ENCODE peak calls at places on chromosomes 4 and X, in eight cellular contexts. F, J, C, H, X, I, A and V are unnamed samples.

GRCh38 chr4:74618659-74619058 is 173.7 kb downstream of the AREG start:
- DNase-seq in C (peak), J (peak), F (no peak), I (no peak), H (no peak), X (no peak), A (no peak), V (peak)

GRCh38 chr4:87839309-87839946 is 6.7 kb downstream of the MEPE start:
- DNase-seq in J (peak), C (peak), X (peak), H (peak), F (no peak), I (peak), A (peak), V (peak)

GRCh38 chrX:130083656-130084382 is 26.5 kb downstream of the ELF4 start:
- DNase-seq in C (no peak), J (no peak), X (no peak), H (no peak), F (no peak), A (no peak), I (no peak), V (no peak)

GRCh38 chr4:83780334-83780733 is 244.4 kb downstream of the GPAT3 start:
- DNase-seq in A (no peak), I (no peak), C (no peak), X (no peak), F (no peak), J (no peak), H (no peak), V (no peak)

GRCh38 chr4:185435466-185435865 is 9.7 kb upstream of the UFSP2 start:
- DNase-seq in C (no peak), H (no peak), I (no peak), X (no peak), J (no peak), A (no peak), F (no peak), V (no peak)

GRCh38 chr4:125101706-125102105 is 213.0 kb upstream of the FAT4 start:
- DNase-seq in F (no peak), I (no peak), X (no peak), A (no peak), J (no peak), C (no peak), H (peak), V (peak)

GRCh38 chrX:143781103-143781502 is 60.6 kb upstream of the SPANXN2 start:
- DNase-seq in A (no peak), J (no peak), X (no peak), I (no peak), H (peak), F (no peak), C (peak), V (peak)

GRCh38 chr4:143025111-143025704 is 159.5 kb upstream of the USP38 start:
- DNase-seq in H (peak), X (peak), I (peak), A (no peak), C (peak), F (no peak), J (peak), V (peak)

GRCh38 chrX:95318882-95319281 is 1365.8 kb upstream of the DIAPH2 start:
- DNase-seq in X (peak), C (no peak), I (no peak), J (no peak), F (no peak), H (no peak), A (no peak), V (no peak)

GRCh38 chr4:26478330-26478729 is 12.0 kb downstream of the CCKAR start:
- DNase-seq in H (no peak), J (no peak), F (no peak), X (no peak), I (no peak), A (no peak), C (no peak), V (no peak)

GRCh38 chr4:7873881-7874280 is 65.8 kb downstream of the AFAP1 start:
- DNase-seq in C (no peak), X (no peak), J (no peak), A (no peak), H (no peak), F (no peak), I (no peak), V (no peak)

GRCh38 chrX:17736856-17737706 is at the start of gene SCML1:
- DNase-seq in I (peak), X (peak), H (peak), C (peak), A (peak), J (peak), F (peak), V (peak)

GRCh38 chrX:123753656-123754350 is 21.0 kb upstream of the THOC2 start:
- DNase-seq in C (no peak), F (no peak), J (no peak), H (no peak), X (no peak), A (no peak), I (no peak), V (no peak)

GRCh38 chrX:13398839-13399238 is 79.0 kb upstream of the ATXN3L start:
- DNase-seq in A (no peak), I (no peak), H (no peak), X (no peak), C (no peak), J (no peak), F (no peak), V (no peak)

GRCh38 chr4:39616651-39617050 is 22.0 kb downstream of the SMIM14 start:
- DNase-seq in J (peak), X (no peak), C (peak), A (no peak), H (peak), I (no peak), F (no peak), V (no peak)

GRCh38 chr4:109049926-109050325 is 252.5 kb downstream of the COL25A1 start:
- DNase-seq in F (no peak), I (no peak), X (no peak), H (no peak), A (no peak), C (no peak), J (no peak), V (no peak)

GRCh38 chrX:65706041-65706828 is 38.8 kb downstream of the MSN start:
- DNase-seq in C (peak), H (peak), A (peak), X (no peak), I (peak), J (peak), F (no peak), V (peak)

GRCh38 chrX:41335590-41336331 is 1.8 kb downstream of the DDX3X start:
- DNase-seq in I (peak), A (no peak), C (no peak), J (peak), F (no peak), H (peak), X (no peak), V (peak)

GRCh38 chrX:41338422-41338821 is 4.5 kb downstream of the DDX3X start:
- DNase-seq in H (no peak), J (no peak), X (no peak), I (peak), F (no peak), A (no peak), C (no peak), V (no peak)

GRCh38 chrX:41336447-41336846 is 2.5 kb downstream of the DDX3X start:
- DNase-seq in A (no peak), X (no peak), F (no peak), J (no peak), I (no peak), H (no peak), C (no peak), V (no peak)

GRCh38 chrX:41337140-41337539 is 3.2 kb downstream of the DDX3X start:
- DNase-seq in X (no peak), J (no peak), C (no peak), A (no peak), I (no peak), F (no peak), H (no peak), V (peak)

DNA sequence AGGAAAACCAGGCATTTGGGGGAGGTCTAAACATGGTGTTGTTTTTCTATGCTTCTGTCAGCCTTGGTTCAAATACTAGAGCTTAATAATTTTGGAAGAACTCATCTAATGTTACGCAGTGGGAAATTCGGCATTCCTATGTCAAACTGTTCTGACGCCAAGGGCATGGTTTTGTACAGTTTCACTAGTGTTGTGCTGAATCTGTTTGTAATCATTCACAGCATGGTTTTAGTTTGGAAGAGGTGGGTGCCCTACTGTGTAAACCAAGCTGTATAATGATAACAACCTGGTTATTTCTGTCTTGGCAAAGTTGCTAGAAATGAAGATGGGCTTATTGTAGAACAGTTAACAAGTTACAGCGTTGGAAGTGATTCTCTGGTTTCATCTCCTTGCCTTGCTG is 5.2 kb downstream of the DDX3X start:
- DNase-seq in I (peak), F (no peak), C (no peak), X (no peak), H (peak), J (no peak), A (no peak), V (peak)
- H3K4me3 ChIP-seq in I (no peak), F (peak), C (no peak), X (no peak), H (no peak), J (no peak), A (peak), V (no peak)

GRCh38 chr4:17647927-17648326 is 33.5 kb downstream of the MED28 start:
- DNase-seq in F (no peak), I (no peak), C (no peak), J (no peak), H (no peak), A (no peak), X (no peak), V (no peak)
- TF ChIP-seq CTCF in F (no peak), I (no peak), C (no peak), J (no peak), H (no peak), A (no peak), X (peak), V (peak)

GRCh38 chrX:46903458-46904242 is 8.6 kb upstream of the JADE3 start:
- DNase-seq in I (peak), X (peak), H (peak), C (peak), F (peak), J (peak), A (peak), V (peak)
- H3K4me3 ChIP-seq in I (peak), X (peak), H (peak), C (peak), F (peak), J (peak), A (peak), V (peak)

GRCh38 chrX:93538575-93538974 is 134.8 kb downstream of the NAP1L3 start:
- DNase-seq in C (peak), A (no peak), X (no peak), F (no peak), I (no peak), H (no peak), J (no peak), V (no peak)
- TF ChIP-seq CTCF in C (no peak), A (no peak), X (peak), F (no peak), I (no peak), H (no peak), J (peak), V (no peak)

DNA sequence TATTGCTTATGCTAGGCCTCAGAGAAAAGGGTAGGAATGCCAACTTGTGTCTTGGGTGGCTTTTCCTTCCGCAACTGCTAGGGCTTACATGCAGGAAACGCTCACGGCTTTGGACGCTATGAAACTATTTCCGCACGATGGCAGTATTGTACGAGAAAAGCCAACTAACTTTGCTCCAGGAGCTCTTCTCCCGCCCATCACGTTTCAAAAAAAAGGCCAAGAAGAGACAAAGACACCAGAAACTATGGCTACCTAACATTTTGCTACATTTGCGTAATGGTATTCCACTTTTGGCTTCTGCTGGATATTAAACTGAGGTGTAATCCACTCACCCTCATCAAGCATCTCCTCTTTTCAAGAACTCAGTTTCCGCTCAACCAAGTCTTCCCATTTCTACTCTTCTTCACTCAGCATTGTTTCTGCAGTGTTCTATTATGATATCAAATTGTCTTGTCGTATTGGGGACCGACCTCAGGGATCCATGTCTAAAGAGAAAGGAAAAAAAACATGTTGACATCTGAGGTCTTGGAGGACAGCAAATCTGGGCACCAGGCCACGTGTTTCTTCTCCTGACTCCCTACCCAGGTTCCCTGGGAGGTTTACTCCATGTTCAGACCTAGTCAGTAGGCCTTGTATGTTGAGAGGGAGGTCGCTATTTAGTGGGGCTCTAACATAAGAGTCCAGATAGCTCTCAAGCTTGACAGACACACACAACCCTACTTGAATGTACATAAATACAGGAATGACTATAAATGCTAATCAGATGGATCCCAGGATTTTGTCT is 239.4 kb upstream of the STK26 start:
- DNase-seq in C (no peak), J (peak), X (no peak), F (peak), H (no peak), A (peak), I (no peak), V (no peak)
- H3K4me3 ChIP-seq in C (no peak), J (no peak), X (no peak), F (no peak), H (no peak), A (peak), I (no peak), V (no peak)

GRCh38 chrX:48696301-48697181 is at the start of gene SUV39H1:
- DNase-seq in X (peak), I (peak), F (peak), H (peak), C (peak), J (peak), A (peak), V (peak)
- TF ChIP-seq CTCF in X (no peak), I (no peak), F (no peak), H (no peak), C (no peak), J (no peak), A (no peak), V (no peak)

DNA sequence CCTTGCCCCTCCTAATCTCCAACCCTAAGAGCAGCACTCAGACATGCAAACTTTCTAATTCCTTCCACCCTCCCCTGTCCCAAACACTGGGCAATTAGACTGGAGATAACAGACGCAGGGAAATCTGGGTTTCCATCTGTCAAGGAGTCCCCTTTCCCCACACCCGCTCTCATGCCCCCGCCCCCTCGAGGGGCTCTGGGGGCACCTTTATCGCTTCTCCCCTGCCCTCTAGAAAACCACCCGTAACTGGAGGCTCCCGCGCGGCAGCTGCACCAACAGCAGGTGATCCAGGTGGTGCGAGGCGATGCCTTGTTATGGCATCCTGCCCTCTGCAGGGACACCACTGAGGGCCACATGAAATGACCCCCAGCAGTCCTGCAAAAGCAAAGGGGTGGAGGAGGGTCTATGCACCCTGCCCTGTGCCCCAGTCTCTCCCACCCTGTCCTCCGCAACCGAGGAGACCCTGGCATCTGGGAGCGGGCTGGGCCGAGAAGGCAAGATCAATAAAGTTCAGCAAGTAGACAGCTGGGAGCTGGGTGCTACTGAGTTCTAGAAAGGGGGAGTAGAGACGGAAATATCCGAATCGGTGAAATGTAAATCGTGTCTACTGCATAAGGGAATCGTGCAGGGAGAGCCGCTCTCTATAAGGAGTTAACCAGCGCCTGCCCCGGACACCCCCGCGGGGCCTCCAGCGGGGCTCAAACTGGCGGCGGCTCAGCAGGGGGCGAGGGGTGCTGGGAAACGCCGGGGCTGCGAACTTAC is 1.6 kb downstream of the KCTD8 start:
- DNase-seq in A (no peak), H (no peak), X (peak), J (no peak), F (peak), C (peak), I (no peak), V (no peak)
- H3K4me3 ChIP-seq in A (peak), H (no peak), X (peak), J (peak), F (peak), C (peak), I (no peak), V (no peak)

GRCh38 chr4:1370321-1371124 is 23.5 kb downstream of the UVSSA start:
- DNase-seq in I (no peak), X (no peak), C (no peak), A (no peak), H (no peak), J (no peak), F (no peak), V (no peak)

GRCh38 chr4:1368421-1369090 is 21.5 kb downstream of the UVSSA start:
- DNase-seq in F (no peak), H (no peak), A (peak), X (peak), C (no peak), J (no peak), I (no peak), V (no peak)

GRCh38 chr4:1367936-1368289 is 20.9 kb downstream of the UVSSA start:
- DNase-seq in I (no peak), J (no peak), A (no peak), H (no peak), C (no peak), X (no peak), F (no peak), V (no peak)

GRCh38 chr4:1369091-1369450 is 22.1 kb downstream of the UVSSA start:
- DNase-seq in A (no peak), F (no peak), X (no peak), H (no peak), J (no peak), C (no peak), I (no peak), V (no peak)

DNA sequence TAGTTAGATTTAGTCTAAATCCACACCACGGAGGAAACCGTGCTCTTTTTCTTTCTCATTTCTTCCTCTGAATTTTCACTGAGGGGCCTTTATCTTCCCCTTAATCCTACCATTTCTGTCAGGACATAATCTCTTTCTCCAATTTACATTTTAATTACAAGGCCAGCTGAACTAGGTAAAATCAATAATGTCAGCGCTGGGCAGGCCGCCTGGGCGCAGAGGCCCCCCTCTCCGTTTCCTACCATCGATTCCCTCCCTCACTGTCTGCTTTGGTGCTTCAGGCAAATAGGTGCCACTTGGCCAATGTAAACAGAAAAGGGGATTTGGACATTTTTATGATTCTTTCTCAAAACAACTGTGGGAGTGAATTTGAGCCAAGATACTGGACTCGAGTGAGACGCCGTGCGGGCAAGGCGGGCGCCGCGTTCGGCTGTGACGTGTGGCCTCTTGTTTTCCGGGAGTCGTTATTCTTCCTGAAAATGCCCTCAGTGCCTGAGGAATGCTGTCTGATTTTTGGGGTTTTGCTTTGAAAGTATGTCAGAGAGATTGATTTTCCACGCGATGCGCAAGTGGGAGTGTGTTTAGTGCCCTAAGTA is 22.6 kb downstream of the UVSSA start:
- DNase-seq in H (no peak), F (no peak), J (no peak), C (no peak), X (no peak), I (no peak), A (no peak), V (no peak)
- TF ChIP-seq CTCF in H (no peak), F (no peak), J (no peak), C (no peak), X (no peak), I (no peak), A (no peak), V (no peak)